ENCODE peak calls at places on chromosomes 4 and X, in eight cellular contexts. X is IMR-90, W is SK-N-SH, H is A549, Z is K562, P is H1, G is GM12878, O is HepG2. S is an unnamed sample.
A peak's percentile ranks its signal among the peaks of the same experiment; 100 is the strongest.

GRCh38 chrX:134929813-134930212 is 61.0 kb upstream of the SMIM10 start:
- DNase-seq in X (no peak), W (no peak), H (no peak), Z (peak; percentile 20), P (no peak), G (no peak), O (no peak), S (no peak)

GRCh38 chr4:121728798-121729226 is 32.0 kb upstream of the ANXA5 start:
- DNase-seq in X (peak; percentile 89), W (no peak), H (peak; percentile 21), Z (no peak), P (no peak), G (no peak), O (no peak), S (no peak)

GRCh38 chr4:174023641-174024040 is 259.8 kb downstream of the FBXO8 start:
- DNase-seq in X (peak; percentile 2), W (no peak), H (no peak), Z (no peak), P (no peak), G (no peak), O (no peak), S (no peak)

GRCh38 chr4:142360657-142361056 is 485.4 kb downstream of the INPP4B start:
- DNase-seq in X (no peak), W (no peak), H (no peak), Z (no peak), P (no peak), G (no peak), O (no peak), S (no peak)

GRCh38 chr4:174365018-174365587 is 81.4 kb downstream of the CEP44 start:
- DNase-seq in X (peak; percentile 38), W (peak; percentile 23), H (peak; percentile 53), Z (peak; percentile 21), P (no peak), G (no peak), O (peak; percentile 30), S (peak; percentile 26)

GRCh38 chr4:53197760-53198150 is 168.1 kb downstream of the SCFD2 start:
- DNase-seq in X (no peak), W (no peak), H (no peak), Z (no peak), P (no peak), G (no peak), O (no peak), S (no peak)

GRCh38 chr4:164095313-164096110 is 601.0 kb downstream of the TMA16 start:
- DNase-seq in X (no peak), W (no peak), H (no peak), Z (no peak), P (no peak), G (no peak), O (no peak), S (no peak)

GRCh38 chrX:140525448-140525847 is 20.6 kb upstream of the SOX3 start:
- DNase-seq in X (peak; percentile 64), W (no peak), H (no peak), Z (no peak), P (no peak), G (no peak), O (no peak), S (no peak)

GRCh38 chrX:153601511-153602110 is 2.7 kb upstream of the CCNQ start:
- DNase-seq in X (no peak), W (no peak), H (no peak), Z (no peak), P (no peak), G (no peak), O (no peak), S (no peak)

GRCh38 chr4:149306537-149306936 is 509.1 kb downstream of the IQCM start:
- DNase-seq in X (no peak), W (no peak), H (no peak), Z (no peak), P (no peak), G (no peak), O (no peak), S (no peak)

GRCh38 chr4:117400039-117400835 is 314.9 kb upstream of the TRAM1L1 start:
- DNase-seq in X (peak; percentile 77), W (no peak), H (peak; percentile 16), Z (no peak), P (no peak), G (no peak), O (peak; percentile 68), S (peak; percentile 18)

DNA sequence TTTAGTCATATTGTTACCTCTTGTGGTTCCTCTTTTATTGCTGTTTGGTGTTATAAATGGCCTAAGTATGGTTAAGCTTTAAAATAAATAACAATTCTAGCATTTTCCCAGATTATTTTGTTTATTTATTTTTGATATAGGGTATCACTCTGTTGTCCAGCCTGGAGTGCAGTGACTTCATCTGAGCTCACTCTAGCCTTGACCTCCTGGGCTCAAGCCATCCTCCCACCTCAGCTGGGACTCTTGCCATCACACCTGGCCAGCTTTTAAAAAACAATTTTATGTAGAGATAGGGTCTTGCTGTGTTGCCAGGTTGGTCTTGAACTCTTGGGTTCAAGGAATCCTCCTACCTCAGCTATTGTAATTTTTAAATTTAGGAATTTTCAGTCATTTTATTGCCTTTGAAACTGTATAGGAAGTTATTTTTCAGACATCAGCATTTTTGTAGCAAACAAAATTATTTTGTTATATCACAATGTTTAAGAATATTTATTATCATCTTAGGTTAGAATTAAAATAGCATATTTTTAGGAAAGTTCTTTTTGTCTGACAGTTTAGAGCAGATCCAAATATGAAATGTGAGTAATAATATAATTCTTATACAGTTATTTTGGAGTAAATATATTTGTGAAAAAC is 66.3 kb upstream of the RHOH start:
- DNase-seq in X (no peak), W (no peak), H (no peak), Z (no peak), P (no peak), G (no peak), O (no peak), S (no peak)
- TF ChIP-seq RAD21 in X (no peak), W (no peak), H (no peak), Z (no peak), P (no peak), G (no peak), O (no peak), S (no peak)

DNA sequence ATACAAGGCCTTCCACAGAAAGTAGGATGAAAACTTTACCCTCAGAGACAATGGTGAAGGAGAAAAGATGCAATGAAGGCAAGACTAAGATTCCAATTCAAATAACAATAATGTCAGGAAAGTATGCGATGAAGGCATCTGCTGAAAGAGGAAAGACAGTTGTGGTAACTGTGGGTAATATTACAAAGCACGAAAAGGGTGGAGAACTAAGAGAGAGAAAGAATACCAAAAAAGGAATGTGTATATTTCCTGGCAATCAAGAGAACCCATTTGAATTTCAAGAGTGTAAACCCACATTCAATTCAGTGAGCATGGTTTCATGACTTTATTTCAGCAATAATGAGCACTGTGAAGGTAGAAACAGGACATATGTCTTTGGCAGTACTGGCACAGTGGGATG is 225.5 kb downstream of the PALLD start:
- DNase-seq in X (no peak), W (no peak), H (no peak), Z (no peak), P (no peak), G (no peak), O (no peak), S (no peak)
- TF ChIP-seq RAD21 in X (no peak), W (no peak), H (no peak), Z (no peak), P (no peak), G (no peak), O (no peak), S (no peak)

GRCh38 chrX:155766321-155766720 is 114.8 kb upstream of the VAMP7 start:
- DNase-seq in X (no peak), W (no peak), H (no peak), Z (no peak), P (no peak), G (no peak), O (no peak), S (no peak)

GRCh38 chrX:155768036-155768769 is 112.9 kb upstream of the VAMP7 start:
- DNase-seq in X (peak; percentile 35), W (peak; percentile 14), H (peak; percentile 18), Z (no peak), P (no peak), G (no peak), O (no peak), S (no peak)

DNA sequence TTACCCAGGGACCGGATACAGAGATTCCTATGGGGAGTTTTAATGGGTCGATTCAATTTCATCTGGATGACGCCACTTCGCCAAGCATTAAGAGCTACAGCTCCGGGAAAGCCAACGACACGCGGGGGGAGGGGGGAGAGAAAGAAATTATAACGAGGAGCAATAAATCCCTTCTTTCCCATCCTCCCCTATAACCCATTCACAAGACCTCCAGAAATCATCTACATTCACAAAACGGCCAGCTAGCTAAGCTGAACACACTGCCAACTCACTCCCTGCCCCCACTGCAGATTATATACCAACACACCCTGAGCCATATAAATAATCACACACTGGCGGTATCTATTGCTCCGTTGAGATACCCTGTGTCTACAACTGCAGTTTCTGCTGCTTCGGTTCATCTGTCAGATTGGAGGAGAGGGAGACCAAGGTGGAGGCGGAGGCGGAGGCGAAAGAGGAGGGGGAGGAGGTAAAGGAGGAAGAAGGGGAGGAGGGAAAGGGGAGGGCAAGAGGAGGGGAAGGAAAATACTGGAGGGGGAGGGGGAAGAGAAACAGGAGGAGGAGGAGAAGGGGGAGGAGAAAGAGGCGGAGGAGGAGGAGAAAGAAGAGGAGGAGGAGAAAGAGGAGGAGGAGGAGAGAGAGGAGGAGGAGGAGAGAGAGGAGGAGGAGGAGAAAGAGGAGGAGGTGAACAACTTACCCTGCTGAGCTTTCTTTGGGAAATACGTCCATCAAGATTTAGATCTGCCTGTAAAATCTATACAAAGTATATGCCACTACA is 113.9 kb upstream of the VAMP7 start:
- DNase-seq in X (peak; percentile 74), W (peak; percentile 25), H (peak; percentile 84), Z (peak; percentile 68), P (peak; percentile 27), G (peak; percentile 4), O (no peak), S (peak; percentile 71)
- TF ChIP-seq RAD21 in X (no peak), W (no peak), H (no peak), Z (no peak), P (no peak), G (no peak), O (no peak), S (no peak)

DNA sequence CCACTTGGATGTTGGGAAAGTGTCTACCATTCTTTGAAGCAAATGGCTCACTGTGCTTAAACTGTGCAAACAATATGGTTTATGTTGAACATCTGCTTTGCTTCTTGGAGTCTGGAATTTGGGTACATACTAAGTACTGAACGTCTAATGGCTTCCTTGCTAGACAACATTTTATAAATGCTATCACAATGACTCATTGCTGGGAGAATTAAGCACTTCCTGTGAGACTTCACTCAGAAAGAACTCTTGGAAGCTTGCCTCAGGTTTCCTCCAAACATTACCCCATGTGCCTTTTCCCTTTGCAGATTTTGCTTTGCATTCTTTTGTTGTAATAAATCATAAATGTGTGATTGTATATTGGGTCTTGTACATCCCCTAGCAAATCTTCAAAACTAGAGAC is 139.7 kb downstream of the PACRGL start:
- DNase-seq in X (peak; percentile 53), W (no peak), H (peak; percentile 0), Z (no peak), P (no peak), G (no peak), O (no peak), S (no peak)
- TF ChIP-seq RAD21 in X (no peak), W (no peak), H (no peak), Z (no peak), P (no peak), G (no peak), O (no peak), S (no peak)